ENCODE peak calls at places on chromosomes 16 and 17, in seven cellular contexts. S is spleen, H is IMR-90, O is GM23338, P is osteoblast, R is SK-N-SH, E is mucosa of descending colon. M is an unnamed sample.
A peak's percentile ranks its signal among the peaks of the same experiment; 100 is the strongest.

GRCh38 chr17:41352597-41353366 is 2.2 kb upstream of the KRT33A start:
- DNase-seq in S (no peak), H (peak; percentile 5), O (peak; percentile 8), P (no peak), R (no peak), E (no peak), M (no peak)

GRCh38 chr17:78921437-78921971 is 3.7 kb downstream of the TIMP2 start:
- DNase-seq in S (no peak), H (no peak), O (no peak), P (peak; percentile 74), R (peak; percentile 73), E (no peak), M (no peak)

GRCh38 chr17:72710185-72710584 is 382.3 kb downstream of the SLC39A11 start:
- DNase-seq in S (no peak), H (no peak), O (no peak), P (no peak), R (no peak), E (no peak), M (no peak)

GRCh38 chr16:11949527-11949926 is 7.7 kb upstream of the NPIPB2 start:
- DNase-seq in S (no peak), H (peak; percentile 47), O (peak; percentile 84), P (peak; percentile 77), R (peak; percentile 68), E (no peak), M (peak; percentile 54)

GRCh38 chr16:96935-97381 is 18.9 kb downstream of the MPG start:
- DNase-seq in S (peak; percentile 97), H (peak; percentile 83), O (peak; percentile 96), P (peak; percentile 99), R (peak; percentile 95), E (peak; percentile 92), M (peak; percentile 86)

GRCh38 chr16:71473891-71474290 is 11.8 kb upstream of the ZNF23 start:
- DNase-seq in S (no peak), H (no peak), O (no peak), P (no peak), R (no peak), E (no peak), M (no peak)

GRCh38 chr17:15456972-15457722 is 10.3 kb downstream of the CDRT4 start:
- DNase-seq in S (no peak), H (peak; percentile 84), O (no peak), P (peak; percentile 91), R (peak; percentile 23), E (no peak), M (peak; percentile 51)

GRCh38 chr17:50518265-50519023 is 10.2 kb downstream of the MYCBPAP start:
- DNase-seq in S (no peak), H (no peak), O (no peak), P (peak; percentile 58), R (no peak), E (no peak), M (no peak)

GRCh38 chr17:4235372-4236279 is 28.2 kb downstream of the ANKFY1 start:
- DNase-seq in S (no peak), H (peak; percentile 43), O (no peak), P (no peak), R (no peak), E (no peak), M (no peak)

GRCh38 chr17:29645516-29646051 is 22.9 kb upstream of the CORO6 start:
- DNase-seq in S (no peak), H (peak; percentile 82), O (no peak), P (peak; percentile 53), R (peak; percentile 55), E (no peak), M (peak; percentile 61)

GRCh38 chr16:1510272-1510671 is 17.1 kb downstream of the TELO2 start:
- DNase-seq in S (no peak), H (no peak), O (no peak), P (no peak), R (no peak), E (no peak), M (no peak)

GRCh38 chr16:1510941-1511351 is 17.8 kb downstream of the TELO2 start:
- DNase-seq in S (no peak), H (no peak), O (peak; percentile 50), P (no peak), R (no peak), E (no peak), M (no peak)

GRCh38 chr16:1512774-1513173 is 19.6 kb downstream of the TELO2 start:
- DNase-seq in S (no peak), H (no peak), O (no peak), P (no peak), R (no peak), E (no peak), M (no peak)

GRCh38 chr16:1511662-1512061 is 18.5 kb downstream of the TELO2 start:
- DNase-seq in S (no peak), H (no peak), O (no peak), P (no peak), R (no peak), E (no peak), M (no peak)

GRCh38 chr16:1512174-1512573 is 19.0 kb downstream of the TELO2 start:
- DNase-seq in S (no peak), H (no peak), O (peak; percentile 51), P (no peak), R (no peak), E (no peak), M (no peak)
- H3K4me3 ChIP-seq in S (no peak overlapping the region), H (no peak overlapping the region), O (no peak overlapping the region), P (no peak overlapping the region), R (no peak overlapping the region), E (no peak overlapping the region), M (no peak overlapping the region)

GRCh38 chr16:73042807-73043206 is 5.1 kb downstream of the ZFHX3 start:
- DNase-seq in S (no peak), H (no peak), O (no peak), P (no peak), R (no peak), E (no peak), M (no peak)
- H3K4me1 ChIP-seq in S (peaks cover 17% of the 10 kb centered on the region), H (peaks cover 35% of the 10 kb centered on the region), O (peaks cover 92% of the 10 kb centered on the region), P (peaks cover 42% of the 10 kb centered on the region), R (peaks cover 37% of the 10 kb centered on the region), E (peaks cover 15% of the 10 kb centered on the region), M (peaks cover 13% of the 10 kb centered on the region)

GRCh38 chr17:45648642-45649041 is 135.5 kb upstream of the CRHR1 start:
- DNase-seq in S (no peak), H (no peak), O (peak; percentile 76), P (no peak), R (peak; percentile 26), E (no peak), M (no peak)
- TF ChIP-seq CTCF in S (no peak), H (no peak), O (peak; percentile 89), P (no peak), R (peak; percentile 28), E (no peak), M (no peak)

GRCh38 chr16:3122926-3123570 is 10.7 kb downstream of the ZNF205 start:
- DNase-seq in S (no peak), H (no peak), O (no peak), P (peak; percentile 18), R (no peak), E (no peak), M (no peak)
- H3K4me3 ChIP-seq in S (no peak overlapping the region), H (no peak overlapping the region), O (peak overlapping the region; percentile 83), P (no peak overlapping the region), R (no peak overlapping the region), E (no peak overlapping the region), M (no peak overlapping the region)

GRCh38 chr17:75572713-75573539 is 14.7 kb upstream of the MYO15B start:
- DNase-seq in S (no peak), H (no peak), O (no peak), P (no peak), R (no peak), E (peak; percentile 56), M (no peak)

GRCh38 chr17:75575197-75575596 is 12.4 kb upstream of the MYO15B start:
- DNase-seq in S (no peak), H (no peak), O (no peak), P (peak; percentile 81), R (no peak), E (no peak), M (no peak)

GRCh38 chr17:75573540-75573957 is 14.1 kb upstream of the MYO15B start:
- DNase-seq in S (no peak), H (no peak), O (no peak), P (no peak), R (no peak), E (no peak), M (no peak)

GRCh38 chr17:75574404-75575093 is 13.1 kb upstream of the MYO15B start:
- DNase-seq in S (no peak), H (no peak), O (no peak), P (no peak), R (no peak), E (no peak), M (no peak)

DNA sequence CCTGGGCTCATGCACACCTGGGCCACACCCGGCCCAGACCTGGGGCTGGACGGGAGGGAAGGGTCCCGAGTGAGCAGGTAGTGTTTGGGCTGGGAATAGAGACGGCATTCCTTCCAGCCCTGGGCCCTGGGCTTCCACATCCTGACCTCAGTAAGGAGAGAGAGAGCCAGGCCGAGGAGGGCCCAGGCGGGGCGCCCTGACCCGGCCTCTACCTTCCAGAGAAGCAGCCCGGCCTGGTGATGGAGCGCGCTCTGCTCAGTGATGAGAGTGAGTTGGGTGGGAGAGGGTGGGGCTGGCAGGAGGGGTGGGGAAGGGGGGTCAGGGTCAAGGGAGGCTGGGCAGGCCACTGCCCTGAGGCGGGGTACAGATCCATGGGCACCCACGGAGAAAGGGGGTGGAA is 13.6 kb upstream of the MYO15B start:
- DNase-seq in S (no peak), H (no peak), O (no peak), P (no peak), R (no peak), E (peak; percentile 51), M (no peak)
- H3K4me1 ChIP-seq in S (peaks cover 24% of the 10 kb centered on the region), H (no peaks in the 10 kb centered on the region), O (no peaks in the 10 kb centered on the region), P (no peaks in the 10 kb centered on the region), R (no peaks in the 10 kb centered on the region), E (peaks cover 26% of the 10 kb centered on the region), M (no peaks in the 10 kb centered on the region)

DNA sequence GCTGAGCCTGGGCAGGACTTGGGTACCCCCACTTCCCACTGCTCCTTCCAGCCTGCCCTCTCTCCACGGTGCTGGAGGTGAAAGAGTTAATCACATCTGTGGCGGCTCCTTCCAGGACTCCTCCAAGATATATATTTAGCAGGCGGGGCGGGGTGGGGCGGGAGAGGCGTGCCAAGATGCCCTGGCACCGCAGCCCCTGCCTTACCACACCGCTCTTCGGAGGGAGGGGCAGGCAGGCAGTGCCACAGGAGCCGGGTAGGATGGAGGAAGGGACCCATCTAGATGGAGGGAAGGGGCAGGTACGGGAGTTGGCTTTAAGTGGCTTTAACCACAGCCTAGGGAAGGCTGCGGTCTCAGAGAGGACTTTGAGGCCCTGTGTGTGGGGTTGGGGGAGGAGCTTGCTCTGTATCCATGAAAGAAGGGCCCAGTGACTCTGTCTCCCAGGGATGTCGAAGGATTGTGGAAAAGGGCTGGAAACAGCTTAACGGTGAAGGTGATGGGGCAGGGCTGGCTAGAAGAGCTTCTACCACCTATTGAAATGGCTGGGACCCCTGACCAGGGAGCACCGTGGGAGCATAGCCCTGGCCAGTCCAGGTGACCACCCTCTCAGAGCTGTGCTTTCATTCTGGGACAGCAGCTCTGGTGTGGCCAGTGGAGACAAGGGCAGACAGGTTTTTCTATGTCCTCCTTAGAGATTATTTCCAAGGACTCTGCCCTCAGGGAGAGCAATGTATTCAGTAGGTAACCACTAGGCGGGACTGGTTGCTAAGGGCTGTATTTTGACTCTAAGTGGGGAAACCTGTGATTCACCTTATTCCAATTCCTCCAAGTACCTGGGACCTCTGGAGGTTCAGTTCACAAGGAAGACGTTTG is 13.0 kb downstream of the GPR142 start:
- DNase-seq in S (no peak), H (no peak), O (peak; percentile 55), P (peak; percentile 75), R (no peak), E (peak; percentile 71), M (peak; percentile 40)
- TF ChIP-seq CTCF in S (no peak), H (no peak), O (peak; percentile 46), P (no peak), R (no peak), E (no peak), M (no peak)

GRCh38 chr16:84595052-84595481 is 22.8 kb downstream of the COTL1 start:
- DNase-seq in S (no peak), H (no peak), O (no peak), P (no peak), R (no peak), E (no peak), M (no peak)
- H3K4me3 ChIP-seq in S (peak overlapping the region; percentile 27), H (no peak overlapping the region), O (no peak overlapping the region), P (no peak overlapping the region), R (no peak overlapping the region), E (no peak overlapping the region), M (no peak overlapping the region)

M was measured in lung.